ENCODE peak calls at places on chromosomes 4 and X, in nine cellular contexts. Q, J, Y, S, H, R, L, U and O are unnamed samples.

GRCh38 chrX:10828640-10829039 is 208.3 kb upstream of the MID1 start:
- DNase-seq in Q (no peak), J (peak; percentile 90), Y (peak; percentile 84), S (no peak), H (peak; percentile 54), R (no peak), L (no peak), U (no peak), O (no peak)

GRCh38 chr4:152106113-152106763 is 345.4 kb upstream of the GATB start:
- DNase-seq in Q (no peak), J (no peak), Y (no peak), S (no peak), H (no peak), R (peak; percentile 80), L (peak; percentile 89), U (no peak), O (no peak)

GRCh38 chr4:98446499-98447375 is 185.6 kb downstream of the RAP1GDS1 start:
- DNase-seq in Q (peak; percentile 62), J (no peak), Y (no peak), S (no peak), H (no peak), R (peak; percentile 20), L (no peak), U (no peak), O (no peak)

GRCh38 chrX:22097295-22097694 is 65.2 kb downstream of the PHEX start:
- DNase-seq in Q (no peak), J (no peak), Y (no peak), S (no peak), H (no peak), R (peak; percentile 16), L (peak; percentile 71), U (no peak), O (no peak)

GRCh38 chr4:173590697-173591096 is 60.7 kb upstream of the HAND2 start:
- DNase-seq in Q (no peak), J (no peak), Y (no peak), S (no peak), H (no peak), R (no peak), L (no peak), U (no peak), O (no peak)

GRCh38 chr4:142567620-142568451 is 278.3 kb downstream of the INPP4B start:
- DNase-seq in Q (no peak), J (no peak), Y (no peak), S (no peak), H (no peak), R (no peak), L (peak; percentile 57), U (no peak), O (no peak)

GRCh38 chr4:40357738-40358137 is 22.6 kb downstream of the CHRNA9 start:
- DNase-seq in Q (no peak), J (no peak), Y (no peak), S (no peak), H (no peak), R (no peak), L (no peak), U (no peak), O (no peak)

GRCh38 chr4:56477192-56477706 is 9.8 kb downstream of the SRP72 start:
- DNase-seq in Q (no peak), J (no peak), Y (no peak), S (no peak), H (no peak), R (no peak), L (no peak), U (no peak), O (no peak)

GRCh38 chrX:106437407-106437806 is 174.4 kb upstream of the RADX start:
- DNase-seq in Q (no peak), J (no peak), Y (no peak), S (no peak), H (no peak), R (no peak), L (no peak), U (no peak), O (no peak)

GRCh38 chr4:16226816-16227461 is 668 bp upstream of the TAPT1 start:
- DNase-seq in Q (peak; percentile 61), J (no peak), Y (peak; percentile 62), S (peak; percentile 84), H (no peak), R (no peak), L (peak; percentile 37), U (no peak), O (peak; percentile 87)

GRCh38 chrX:36963852-36964251 is 44.3 kb upstream of the FAM47C start:
- DNase-seq in Q (no peak), J (no peak), Y (no peak), S (no peak), H (no peak), R (no peak), L (no peak), U (no peak), O (no peak)

GRCh38 chr4:38237139-38237538 is 276.9 kb downstream of the PTTG2 start:
- DNase-seq in Q (no peak), J (no peak), Y (no peak), S (no peak), H (no peak), R (no peak), L (no peak), U (no peak), O (no peak)

GRCh38 chr4:26459054-26459755 is 31.1 kb downstream of the CCKAR start:
- DNase-seq in Q (no peak), J (peak; percentile 2), Y (peak; percentile 38), S (no peak), H (peak; percentile 0), R (peak; percentile 62), L (peak; percentile 59), U (no peak), O (no peak)

GRCh38 chr4:67751260-67751659 is 2.9 kb downstream of the GNRHR start:
- DNase-seq in Q (no peak), J (no peak), Y (no peak), S (no peak), H (no peak), R (no peak), L (no peak), U (no peak), O (no peak)

GRCh38 chrX:151789179-151789800 is 54.7 kb downstream of the CNGA2 start:
- DNase-seq in Q (no peak), J (no peak), Y (no peak), S (no peak), H (no peak), R (peak; percentile 40), L (peak; percentile 45), U (no peak), O (no peak)

GRCh38 chr4:183335369-183335940 is 13.2 kb upstream of the CLDN24 start:
- DNase-seq in Q (no peak), J (no peak), Y (no peak), S (peak; percentile 30), H (no peak), R (peak; percentile 66), L (peak; percentile 63), U (no peak), O (no peak)

GRCh38 chr4:95505149-95505548 is 43.6 kb downstream of the UNC5C start:
- DNase-seq in Q (no peak), J (no peak), Y (no peak), S (no peak), H (no peak), R (no peak), L (no peak), U (no peak), O (no peak)

GRCh38 chr4:149896428-149896827 is 80.8 kb upstream of the IQCM start:
- DNase-seq in Q (no peak), J (peak; percentile 11), Y (peak; percentile 0), S (no peak), H (no peak), R (peak; percentile 30), L (peak; percentile 4), U (no peak), O (peak; percentile 62)

GRCh38 chrX:70969635-70970481 is 39.0 kb upstream of the SLC7A3 start:
- DNase-seq in Q (no peak), J (peak; percentile 1), Y (no peak), S (no peak), H (no peak), R (no peak), L (no peak), U (no peak), O (peak; percentile 60)

GRCh38 chrX:14027031-14027430 is 2.7 kb downstream of the GEMIN8 start:
- DNase-seq in Q (peak; percentile 9), J (no peak), Y (peak; percentile 39), S (no peak), H (no peak), R (no peak), L (no peak), U (no peak), O (no peak)

GRCh38 chr4:169293343-169294176 is 22.8 kb upstream of the SH3RF1 start:
- DNase-seq in Q (no peak), J (no peak), Y (no peak), S (no peak), H (no peak), R (no peak), L (no peak), U (no peak), O (no peak)

GRCh38 chrX:132576945-132577344 is 88.1 kb upstream of the MBNL3 start:
- DNase-seq in Q (no peak), J (peak; percentile 12), Y (no peak), S (no peak), H (no peak), R (no peak), L (no peak), U (no peak), O (no peak)

GRCh38 chrX:129790146-129790545 is 10.4 kb downstream of the SASH3 start:
- DNase-seq in Q (no peak), J (no peak), Y (no peak), S (no peak), H (no peak), R (no peak), L (no peak), U (no peak), O (no peak)